ENCODE peak calls at places on chromosomes 11 and 22, in six cellular contexts. I, F, A, E, P and Z are unnamed samples.

GRCh38 chr22:50621948-50622722 is 5.8 kb downstream of the ARSA start:
- DNase-seq in A (no peak), E (peak; percentile 65), P (no peak), I (peak; percentile 46), F (no peak), Z (no peak)

GRCh38 chr22:35561796-35562526 is 21.3 kb downstream of the RASD2 start:
- DNase-seq in E (no peak), I (no peak), P (no peak), F (peak; percentile 91), A (peak; percentile 32), Z (no peak)

GRCh38 chr11:130865091-130865771 is 51.0 kb downstream of the SNX19 start:
- DNase-seq in I (no peak), E (no peak), F (no peak), A (no peak), P (no peak), Z (no peak)

GRCh38 chr11:84722583-84723108 is 904.5 kb downstream of the DLG2 start:
- DNase-seq in P (no peak), F (no peak), A (peak; percentile 44), E (no peak), I (peak; percentile 6), Z (no peak)

GRCh38 chr11:33689089-33689488 is 11.5 kb downstream of the C11orf91 start:
- DNase-seq in P (no peak), A (no peak), I (no peak), F (peak; percentile 45), E (no peak), Z (no peak)

GRCh38 chr11:118694771-118695170 is 15.3 kb upstream of the TREH start:
- DNase-seq in A (no peak), P (no peak), I (no peak), F (no peak), E (no peak), Z (no peak)

GRCh38 chr11:108709741-108710140 is 44.9 kb downstream of the DDX10 start:
- DNase-seq in I (no peak), P (no peak), A (no peak), F (no peak), E (no peak), Z (no peak)

GRCh38 chr11:84498016-84498415 is 1129.1 kb downstream of the DLG2 start:
- DNase-seq in I (no peak), P (no peak), A (no peak), F (peak; percentile 93), E (no peak), Z (no peak)

DNA sequence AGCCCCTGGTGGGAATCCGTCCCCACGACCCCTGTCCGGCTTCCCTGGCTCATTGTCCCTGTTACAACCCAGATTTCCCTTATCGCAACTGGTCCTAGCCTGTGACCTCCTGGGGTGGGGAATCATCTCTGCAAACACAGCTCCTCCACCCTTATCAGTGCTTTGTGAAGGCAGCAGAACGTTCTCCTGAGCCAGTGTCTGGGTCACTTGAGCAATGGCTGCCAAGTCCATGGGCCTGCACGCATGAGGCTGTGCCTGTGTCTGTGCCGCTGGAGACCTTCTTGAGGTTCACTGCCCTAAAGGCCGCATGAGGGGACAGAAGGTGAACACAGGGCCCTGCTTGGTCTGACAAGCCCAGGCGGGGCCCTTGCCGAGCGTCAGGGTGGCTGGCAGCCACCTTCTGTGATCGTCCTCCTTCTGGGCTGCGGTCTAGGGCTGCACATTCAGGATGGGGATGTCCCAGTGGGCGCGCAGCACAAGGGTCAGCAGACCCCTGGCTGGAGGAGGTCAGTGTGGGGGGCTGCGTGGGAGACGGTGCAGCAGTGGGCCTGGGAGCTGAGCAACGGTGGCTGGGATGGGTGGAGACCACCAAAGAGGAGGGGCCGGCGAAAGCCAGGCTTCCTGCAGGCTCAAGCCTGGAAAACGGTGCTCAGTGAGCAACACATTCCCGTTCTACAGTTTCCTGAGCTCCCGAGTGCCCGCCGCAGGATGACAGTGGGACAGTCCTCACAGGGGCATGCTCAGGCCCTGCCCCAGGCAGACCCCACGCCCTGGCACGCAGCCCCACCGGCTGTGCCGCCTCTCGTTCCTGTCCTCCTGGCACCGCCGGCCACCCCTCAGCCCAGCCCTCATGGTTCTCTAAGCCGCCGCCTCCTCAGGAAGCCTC is 74.1 kb downstream of the CDKN1C start:
- DNase-seq in P (no peak), F (no peak), A (no peak), E (no peak), I (no peak), Z (peak; percentile 23)
- H3K4me3 ChIP-seq in P (no peak overlapping the region), F (no peak overlapping the region), A (peak overlapping the region; percentile 69), E (no peak overlapping the region), I (no peak overlapping the region), Z (no peak overlapping the region)

GRCh38 chr11:199004-199581 is 6.2 kb downstream of the SCGB1C1 start:
- DNase-seq in E (peak; percentile 6), P (no peak), F (no peak), A (no peak), I (no peak), Z (peak; percentile 14)

GRCh38 chr11:199782-200181 is 6.9 kb downstream of the SCGB1C1 start:
- DNase-seq in P (no peak), A (no peak), E (peak; percentile 7), I (peak; percentile 18), F (no peak), Z (no peak)

GRCh38 chr11:198236-198806 is 5.4 kb downstream of the SCGB1C1 start:
- DNase-seq in A (no peak), I (no peak), F (no peak), P (no peak), E (peak; percentile 7), Z (no peak)

GRCh38 chr11:197741-198235 is 4.9 kb downstream of the SCGB1C1 start:
- DNase-seq in I (no peak), A (no peak), P (no peak), F (no peak), E (no peak), Z (no peak)

DNA sequence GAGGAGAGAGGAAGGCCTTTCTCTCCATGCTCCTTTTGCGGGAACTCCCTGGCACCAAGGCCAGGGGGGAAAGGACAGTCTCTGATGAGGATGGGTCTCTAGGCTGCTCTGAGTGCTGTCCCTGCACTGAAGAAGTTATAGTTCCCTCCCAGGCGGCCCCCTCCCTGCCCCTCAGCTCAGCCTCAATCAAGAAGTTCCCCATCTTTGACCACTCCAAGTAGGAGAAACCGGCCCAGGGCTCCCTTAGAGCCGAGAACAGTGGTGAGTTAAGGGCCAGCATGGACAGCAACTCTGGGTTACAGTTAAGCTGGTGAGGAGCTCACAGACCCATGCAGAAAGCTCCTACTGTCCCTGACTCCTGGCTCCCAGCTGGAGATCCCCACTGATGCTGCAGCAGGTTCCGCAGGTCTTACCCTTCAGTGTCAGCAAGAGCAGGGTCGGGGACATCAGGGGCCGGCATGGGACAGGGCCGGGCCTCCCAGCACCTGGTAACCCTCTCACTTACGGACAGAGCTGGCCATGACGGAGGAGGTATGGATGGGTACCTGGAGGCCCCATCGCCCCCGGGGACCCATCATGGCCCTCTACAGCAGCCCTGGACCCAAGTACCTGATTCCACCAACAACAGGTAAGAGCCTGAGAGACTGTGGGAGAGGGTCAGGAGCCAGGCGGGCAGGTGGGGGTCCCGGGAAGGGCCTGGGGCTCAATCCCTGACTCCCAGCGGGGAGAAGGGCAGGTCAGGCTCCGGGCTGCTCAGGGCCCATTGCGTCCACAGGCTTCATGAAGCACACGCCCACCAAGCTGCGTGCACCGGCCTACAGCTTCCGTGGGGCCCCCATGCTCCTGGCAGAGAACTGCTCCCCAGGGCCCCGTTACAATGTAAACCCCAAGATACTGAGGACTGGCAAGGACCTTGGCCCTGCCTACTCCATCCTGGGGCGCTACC is 4.2 kb downstream of the SCGB1C1 start:
- DNase-seq in E (peak; percentile 6), I (no peak), P (no peak), F (no peak), A (no peak), Z (no peak)
- H3K27ac ChIP-seq in E (no peak overlapping the region), I (no peak overlapping the region), P (no peak overlapping the region), F (no peak overlapping the region), A (no peak overlapping the region), Z (no peak overlapping the region)

GRCh38 chr11:44604171-44604581 is 38.7 kb downstream of the CD82 start:
- DNase-seq in A (no peak), I (no peak), P (no peak), F (peak; percentile 49), E (no peak), Z (no peak)
- H3K4me3 ChIP-seq in A (no peak overlapping the region), I (no peak overlapping the region), P (no peak overlapping the region), F (no peak overlapping the region), E (no peak overlapping the region), Z (no peak overlapping the region)

GRCh38 chr11:132770802-132771545 is 761.3 kb downstream of the OPCML start:
- DNase-seq in P (no peak), A (no peak), E (no peak), F (peak; percentile 13), I (no peak), Z (no peak)
- H3K27ac ChIP-seq in P (no peak overlapping the region), A (no peak overlapping the region), E (no peak overlapping the region), F (no peak overlapping the region), I (no peak overlapping the region), Z (no peak overlapping the region)

DNA sequence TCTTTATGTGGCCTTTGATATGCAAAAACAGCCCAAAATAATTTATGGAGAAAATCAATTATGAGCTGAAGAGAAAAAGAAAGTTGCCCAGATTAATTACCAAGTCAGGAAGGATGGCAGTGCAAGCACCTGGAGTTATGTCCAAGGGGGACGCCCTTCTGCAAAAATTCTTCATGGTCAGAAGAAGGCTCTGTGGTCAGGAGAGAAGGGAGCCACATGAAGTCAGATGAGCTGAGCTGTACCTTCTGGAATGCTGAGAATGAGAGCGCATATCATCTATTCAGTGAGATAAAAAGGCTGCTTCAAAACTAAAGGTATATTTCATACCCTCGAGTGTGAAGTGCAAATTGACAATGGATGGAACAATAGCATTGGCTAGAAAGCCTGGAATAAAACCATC is 607.4 kb downstream of the NTM start:
- DNase-seq in I (no peak), F (peak; percentile 95), E (no peak), A (no peak), P (no peak), Z (no peak)
- H3K4me3 ChIP-seq in I (no peak overlapping the region), F (no peak overlapping the region), E (no peak overlapping the region), A (no peak overlapping the region), P (no peak overlapping the region), Z (no peak overlapping the region)

DNA sequence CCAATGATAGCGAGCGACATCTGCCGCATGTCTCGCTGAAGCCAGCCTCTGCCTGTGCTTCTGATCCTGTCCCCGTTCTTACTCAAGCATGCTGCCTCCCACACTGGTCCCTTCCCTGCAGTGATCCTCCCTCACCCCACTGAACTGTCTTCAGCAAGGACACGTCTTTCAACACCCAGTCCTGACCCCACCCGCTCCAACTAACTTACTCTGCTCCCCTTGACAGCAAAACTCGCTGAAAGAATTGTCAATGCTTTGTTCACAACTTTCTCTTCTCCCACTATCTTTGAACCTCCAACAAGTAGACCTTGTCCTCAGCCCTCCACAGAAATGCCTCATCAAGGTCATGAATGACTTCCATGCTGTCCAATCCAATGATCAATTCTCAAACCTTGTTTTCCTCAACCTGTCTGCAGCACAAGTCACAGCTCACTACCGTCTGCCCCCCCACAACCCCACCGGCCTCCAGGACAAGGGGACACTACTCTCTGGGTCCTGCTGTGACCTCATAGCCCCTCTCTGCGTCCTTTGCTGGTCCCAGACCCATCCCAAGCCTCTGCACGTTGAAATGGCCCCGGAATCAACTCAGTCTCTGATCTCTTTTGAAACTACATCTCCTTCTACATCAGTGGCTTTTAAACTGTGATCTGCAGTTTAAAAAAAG is 108.0 kb downstream of the MICAL3 start:
- DNase-seq in A (no peak), E (no peak), P (no peak), F (no peak), I (no peak), Z (no peak)
- H3K27ac ChIP-seq in A (no peak overlapping the region), E (no peak overlapping the region), P (no peak overlapping the region), F (no peak overlapping the region), I (no peak overlapping the region), Z (no peak overlapping the region)